ENCODE peak calls at places on chromosome 6, in ten cellular contexts. R is astrocyte of the spinal cord; T is fibroblast of mammary gland; M is activated CD8-positive, alpha-beta T cell treated with anti-CD3 and anti-CD28 coated beads for 36 hours; B is GM10248; N is body of pancreas; V is MCF 10A; U is NB4; S is CD14-positive monocyte; H is A549. Q is an unnamed sample.

GRCh38 chr6:25709761-25710160 is 44.8 kb upstream of the SLC17A4 start:
- DNase-seq in H (no peak), N (no peak), B (no peak), U (no peak), M (no peak), V (no peak), R (no peak), T (no peak), S (no peak), Q (no peak)

GRCh38 chr6:87322304-87323212 is at the start of gene SMIM8:
- DNase-seq in M (peak), R (peak), V (peak), U (peak), B (peak), N (peak), H (peak), T (peak), S (peak), Q (peak)

GRCh38 chr6:56388414-56388752 is 141.0 kb upstream of the COL21A1 start:
- DNase-seq in H (no peak), U (no peak), T (no peak), N (no peak), R (no peak), B (no peak), S (no peak), M (no peak), V (no peak), Q (no peak)

GRCh38 chr6:82608777-82609176 is 245.2 kb downstream of the TPBG start:
- DNase-seq in B (no peak), H (no peak), N (no peak), U (no peak), M (no peak), S (no peak), V (no peak), T (no peak), R (no peak), Q (no peak)

GRCh38 chr6:30171677-30172471 is 8.5 kb downstream of the TRIM15 start:
- DNase-seq in V (no peak), N (no peak), M (peak), R (peak), B (no peak), U (peak), S (no peak), H (no peak), T (peak), Q (no peak)

GRCh38 chr6:18431581-18431980 is 44.4 kb downstream of the RNF144B start:
- DNase-seq in U (no peak), T (no peak), R (no peak), S (no peak), H (no peak), V (peak), B (no peak), M (no peak), N (no peak), Q (no peak)

GRCh38 chr6:75852721-75853120 is 103.7 kb downstream of the MYO6 start:
- DNase-seq in B (no peak), V (peak), M (no peak), R (peak), U (no peak), N (no peak), S (no peak), T (peak), H (peak), Q (no peak)

GRCh38 chr6:151248295-151248694 is 8.5 kb downstream of the AKAP12 start:
- DNase-seq in T (no peak), M (no peak), U (no peak), N (no peak), B (no peak), R (no peak), H (no peak), S (no peak), V (no peak), Q (no peak)

GRCh38 chr6:160010067-160010466 is 41.2 kb downstream of the IGF2R start:
- DNase-seq in T (peak), N (no peak), R (peak), V (no peak), S (no peak), B (no peak), M (no peak), H (no peak), U (peak), Q (no peak)

GRCh38 chr6:83459663-83460062 is 28.8 kb upstream of the ME1 start:
- DNase-seq in M (no peak), H (no peak), B (no peak), S (no peak), U (peak), N (no peak), V (no peak), T (no peak), R (no peak), Q (no peak)

GRCh38 chr6:12967686-12968085 is 251.1 kb downstream of the PHACTR1 start:
- DNase-seq in T (peak), B (no peak), U (peak), N (no peak), M (no peak), S (no peak), V (no peak), H (no peak), R (no peak), Q (no peak)

GRCh38 chr6:160060920-160061447 is 60.6 kb upstream of the SLC22A1 start:
- DNase-seq in U (no peak), N (no peak), S (no peak), H (no peak), R (no peak), T (no peak), V (no peak), M (no peak), B (no peak), Q (no peak)

GRCh38 chr6:147132889-147133288 is 71.3 kb upstream of the STXBP5 start:
- DNase-seq in M (no peak), B (no peak), U (no peak), S (no peak), V (no peak), T (peak), N (no peak), R (no peak), H (no peak), Q (no peak)

GRCh38 chr6:168333039-168333438 is 13.5 kb upstream of the DACT2 start:
- DNase-seq in T (no peak), S (no peak), U (peak), V (no peak), B (no peak), M (no peak), R (no peak), H (peak), N (peak), Q (no peak)

GRCh38 chr6:109455161-109455501 is 441 bp downstream of the MICAL1 start:
- DNase-seq in T (no peak), U (peak), M (peak), B (peak), N (no peak), H (no peak), R (no peak), V (no peak), S (no peak), Q (peak)

GRCh38 chr6:15879372-15880261 is 216.8 kb upstream of the DTNBP1 start:
- DNase-seq in V (peak), B (peak), M (peak), U (no peak), T (peak), N (peak), H (no peak), R (peak), S (no peak), Q (peak)

GRCh38 chr6:16688984-16689636 is 72.2 kb downstream of the ATXN1 start:
- DNase-seq in M (no peak), H (peak), B (no peak), S (no peak), T (peak), V (peak), U (no peak), N (no peak), R (peak), Q (no peak)

GRCh38 chr6:143187173-143187908 is 126.7 kb downstream of the AIG1 start:
- DNase-seq in S (no peak), N (no peak), M (no peak), R (peak), V (peak), B (no peak), U (no peak), T (peak), H (no peak), Q (no peak)

GRCh38 chr6:36033935-36034334 is 6.3 kb downstream of the MAPK14 start:
- DNase-seq in V (peak), R (peak), T (peak), N (no peak), B (no peak), M (peak), H (peak), S (peak), U (peak), Q (no peak)

GRCh38 chr6:42263165-42263852 is 45.6 kb upstream of the MRPS10 start:
- DNase-seq in S (no peak), M (no peak), N (no peak), B (no peak), T (no peak), V (no peak), H (no peak), U (no peak), R (no peak), Q (no peak)

GRCh38 chr6:42259286-42259685 is 41.6 kb upstream of the MRPS10 start:
- DNase-seq in U (no peak), R (no peak), M (no peak), T (no peak), S (no peak), N (no peak), B (no peak), V (no peak), H (no peak), Q (no peak)

GRCh38 chr6:42260424-42260888 is 42.8 kb upstream of the MRPS10 start:
- DNase-seq in V (no peak), N (no peak), B (no peak), R (no peak), U (peak), T (peak), S (no peak), M (no peak), H (peak), Q (peak)

GRCh38 chr6:42259841-42260395 is 42.3 kb upstream of the MRPS10 start:
- DNase-seq in V (no peak), T (peak), U (no peak), B (no peak), H (no peak), S (no peak), N (no peak), M (no peak), R (no peak), Q (no peak)

DNA sequence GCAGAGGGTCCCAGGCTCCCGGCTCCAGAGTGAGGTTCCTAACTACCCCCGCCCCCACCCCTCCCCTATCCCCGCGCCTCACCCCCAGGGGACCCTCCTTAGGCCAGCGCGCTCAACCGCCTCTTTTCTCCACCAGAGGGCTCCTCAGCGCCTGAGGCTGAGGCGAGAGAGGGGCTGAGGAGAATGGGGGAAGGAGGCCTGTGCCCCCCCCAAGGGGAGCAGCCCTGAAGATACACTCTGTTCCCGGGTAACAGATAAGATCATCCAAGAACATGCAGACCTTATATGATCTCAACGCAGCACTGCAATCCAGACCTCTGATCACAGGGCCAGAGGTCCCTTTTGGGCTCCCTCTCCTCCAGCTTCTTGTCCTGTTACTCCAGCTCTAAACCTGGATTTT is 43.3 kb upstream of the MRPS10 start:
- DNase-seq in N (no peak), M (peak), B (peak), H (no peak), T (peak), V (peak), R (no peak), S (no peak), U (peak), Q (peak)
- TF ChIP-seq CTCF in N (peak), M (peak), B (peak), H (peak), T (peak), V (peak), R (peak), S (peak), U (peak), Q (peak)

GRCh38 chr6:139701003-139701402 is 326.6 kb upstream of the CITED2 start:
- DNase-seq in N (no peak), V (no peak), M (no peak), T (no peak), B (no peak), H (no peak), S (no peak), R (no peak), U (no peak), Q (no peak)
- TF ChIP-seq CTCF in N (no peak), V (no peak), M (no peak), T (no peak), B (no peak), H (no peak), S (no peak), R (no peak), U (no peak), Q (no peak)

DNA sequence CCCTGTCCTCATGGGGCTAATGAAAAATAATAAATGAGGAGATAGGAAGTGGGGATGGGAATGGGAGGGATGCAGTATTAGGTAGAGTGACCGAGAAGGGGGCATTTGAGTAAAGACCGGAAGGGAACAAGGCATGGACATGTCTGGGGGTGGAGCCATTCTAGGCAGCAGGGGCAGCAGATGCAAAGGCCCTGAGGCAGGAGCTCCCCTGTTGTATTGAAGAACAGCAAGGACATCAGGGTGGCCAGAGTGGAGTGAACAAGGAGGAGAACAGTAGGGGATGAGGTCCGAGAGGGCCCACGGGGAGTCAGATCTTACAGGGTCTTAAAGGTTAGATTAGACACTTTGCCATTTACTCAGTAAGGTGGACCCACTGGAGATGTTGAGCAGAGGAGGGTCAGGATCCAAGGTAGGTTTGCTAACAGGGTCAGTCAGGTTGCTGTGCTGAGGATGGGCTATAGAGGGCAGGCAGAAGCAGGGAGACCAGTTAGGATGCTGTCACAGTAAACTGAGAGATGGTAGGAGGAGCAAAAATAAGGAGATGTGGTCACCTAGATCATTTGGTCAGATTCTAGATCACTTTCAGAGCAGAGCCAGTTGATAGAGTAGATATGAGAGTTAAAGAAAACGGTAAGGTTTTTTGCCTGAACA is 18.7 kb downstream of the TAF8 start:
- DNase-seq in S (no peak), V (no peak), H (no peak), N (no peak), U (no peak), B (no peak), R (no peak), M (no peak), T (no peak), Q (no peak)
- TF ChIP-seq CTCF in S (no peak), V (no peak), H (no peak), N (no peak), U (no peak), B (no peak), R (no peak), M (no peak), T (no peak), Q (no peak)

DNA sequence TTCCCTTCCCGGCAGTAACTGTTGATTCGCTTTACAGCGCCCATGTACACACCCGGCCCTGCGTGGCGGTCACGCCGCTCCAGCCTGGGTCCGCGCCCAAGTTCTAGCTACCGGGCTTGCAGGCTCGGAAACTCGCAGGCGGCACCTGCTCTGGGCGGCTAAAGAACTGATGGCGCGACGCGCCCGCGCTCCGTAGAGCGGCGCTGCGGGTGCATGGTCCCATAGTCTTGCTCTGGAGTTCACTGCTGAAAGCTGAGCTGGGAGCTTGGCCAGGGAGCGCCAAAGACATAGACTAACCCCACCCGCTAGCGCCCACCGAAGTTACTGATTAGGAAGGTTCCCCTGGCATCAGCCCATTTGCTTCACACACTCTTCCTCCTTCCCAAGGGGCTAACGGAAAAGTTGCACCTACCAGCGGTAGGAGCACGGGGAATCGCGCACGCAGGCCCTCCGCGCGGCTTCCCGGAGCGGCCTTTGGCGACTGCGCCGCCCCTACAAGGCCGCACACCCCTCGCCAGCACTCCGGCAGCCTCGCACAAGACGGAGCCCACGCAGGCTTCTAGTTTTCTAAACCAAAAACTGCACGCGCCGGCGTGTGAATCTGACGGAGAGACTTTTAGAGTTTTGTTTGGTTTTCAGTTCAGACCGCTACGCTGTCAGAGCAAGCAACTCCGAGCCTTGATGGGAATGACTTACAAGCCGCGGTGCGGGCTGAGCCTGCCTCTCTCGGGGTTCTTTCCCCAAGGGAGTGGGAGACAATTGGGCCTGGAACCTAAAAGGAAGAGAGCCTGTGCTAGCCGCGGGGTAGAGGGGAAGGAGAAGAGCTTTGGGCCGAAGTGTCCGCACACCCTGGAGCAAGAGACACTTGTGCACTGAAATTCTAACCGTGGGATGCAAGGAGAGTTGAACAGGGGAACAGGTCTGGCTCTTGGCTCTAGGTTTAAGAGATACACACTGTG is 994 bp upstream of the POU3F2 start:
- DNase-seq in N (no peak), T (peak), V (peak), M (peak), S (no peak), B (peak), U (peak), R (peak), H (peak), Q (peak)
- TF ChIP-seq CTCF in N (no peak), T (no peak), V (no peak), M (no peak), S (no peak), B (no peak), U (no peak), R (peak), H (no peak), Q (peak)

DNA sequence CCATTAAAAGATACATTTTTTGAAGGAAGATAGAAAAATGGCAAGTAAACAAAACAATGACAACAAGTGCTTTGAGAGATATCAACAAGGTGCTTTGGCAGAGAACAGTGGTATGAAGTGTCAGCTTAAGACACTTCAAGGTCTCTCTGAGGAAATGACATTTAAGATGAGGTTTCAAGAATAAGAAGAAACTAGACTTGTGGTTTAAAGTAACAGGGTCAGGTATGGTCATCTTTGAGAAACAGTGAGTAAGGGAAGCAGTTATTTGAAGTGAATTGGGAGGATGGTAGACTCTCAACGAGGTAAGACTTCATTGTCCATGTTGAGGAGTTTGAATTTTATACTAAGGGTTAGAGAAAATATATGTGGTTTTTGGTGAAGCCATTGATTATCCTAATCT is 77.8 kb downstream of the SYCP2L start:
- DNase-seq in U (no peak), V (no peak), M (no peak), N (no peak), R (no peak), H (no peak), B (peak), S (no peak), T (no peak), Q (peak)
- TF ChIP-seq CTCF in U (no peak), V (no peak), M (no peak), N (no peak), R (no peak), H (no peak), B (no peak), S (no peak), T (no peak), Q (no peak)

GRCh38 chr6:11120273-11121005 is 8.9 kb upstream of the ERVFRD-1 start:
- DNase-seq in V (peak), B (no peak), T (peak), M (no peak), R (peak), S (no peak), H (no peak), U (no peak), N (no peak), Q (no peak)

GRCh38 chr6:11121851-11122250 is 10.3 kb upstream of the ERVFRD-1 start:
- DNase-seq in V (no peak), U (no peak), R (peak), B (no peak), N (no peak), H (no peak), M (no peak), S (no peak), T (no peak), Q (no peak)

GRCh38 chr6:11126876-11127275 is 15.4 kb upstream of the ERVFRD-1 start:
- DNase-seq in R (peak), S (no peak), M (no peak), N (no peak), U (no peak), T (no peak), B (no peak), H (no peak), V (peak), Q (no peak)

GRCh38 chr6:11122380-11122779 is 10.9 kb upstream of the ERVFRD-1 start:
- DNase-seq in N (no peak), U (no peak), T (no peak), M (no peak), R (no peak), B (no peak), H (no peak), S (no peak), V (no peak), Q (no peak)

DNA sequence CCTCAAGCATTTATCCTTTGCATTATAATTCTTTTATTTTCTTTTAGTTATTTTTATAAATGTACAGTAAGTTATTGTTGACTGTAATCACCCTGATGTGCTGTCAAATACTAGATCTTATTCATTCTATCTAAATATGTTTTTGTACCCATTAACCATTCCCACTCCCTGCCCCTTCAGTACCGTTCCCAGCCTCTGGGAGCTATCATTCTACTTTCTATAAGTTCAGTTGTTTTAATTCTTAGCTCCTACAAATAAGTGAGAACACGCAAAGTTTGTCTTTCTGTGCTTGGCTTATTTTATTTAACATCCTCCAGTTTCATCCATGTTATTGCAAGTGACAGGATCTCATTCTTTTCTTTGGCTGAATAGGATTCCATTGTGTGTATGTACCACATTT is 12.5 kb upstream of the ERVFRD-1 start:
- DNase-seq in S (no peak), U (no peak), T (no peak), V (no peak), R (no peak), H (no peak), N (no peak), M (no peak), B (no peak), Q (no peak)
- TF ChIP-seq CTCF in S (no peak), U (no peak), T (peak), V (peak), R (peak), H (no peak), N (no peak), M (no peak), B (no peak), Q (no peak)

GRCh38 chr6:124400600-124400999 is 561.6 kb upstream of the RNF217 start:
- DNase-seq in S (no peak), R (no peak), M (no peak), V (peak), B (no peak), N (no peak), U (no peak), T (no peak), H (no peak), Q (no peak)
- TF ChIP-seq CTCF in S (no peak), R (peak), M (no peak), V (peak), B (no peak), N (no peak), U (no peak), T (no peak), H (no peak), Q (no peak)